ENCODE peak calls at places on chromosomes 11 and 22, in seven cellular contexts. F, W, J, Y, A, X and P are unnamed samples.

GRCh38 chr11:115437902-115438575 is 66.2 kb downstream of the CADM1 start:
- DNase-seq in F (no peak), W (no peak), J (no peak), Y (no peak), A (no peak), X (no peak), P (no peak)

GRCh38 chr11:123797065-123797940 is 8.8 kb downstream of the OR6M1 start:
- DNase-seq in F (no peak), W (no peak), J (no peak), Y (no peak), A (no peak), X (no peak), P (no peak)

GRCh38 chr11:67576742-67577475 is 6.7 kb upstream of the GSTP1 start:
- DNase-seq in F (peak), W (no peak), J (no peak), Y (no peak), A (peak), X (no peak), P (no peak)

GRCh38 chr11:117851091-117851490 is 25.4 kb downstream of the FXYD6 start:
- DNase-seq in F (no peak), W (no peak), J (no peak), Y (no peak), A (no peak), X (no peak), P (no peak)

GRCh38 chr11:32080381-32080980 is 10.4 kb upstream of the RCN1 start:
- DNase-seq in F (no peak), W (no peak), J (no peak), Y (no peak), A (no peak), X (no peak), P (no peak)

GRCh38 chr11:43927925-43928707 is 14.3 kb upstream of the C11orf96 start:
- DNase-seq in F (no peak), W (no peak), J (no peak), Y (no peak), A (no peak), X (no peak), P (no peak)

GRCh38 chr11:116073854-116074837 is 569.9 kb upstream of the CADM1 start:
- DNase-seq in F (no peak), W (no peak), J (no peak), Y (peak), A (no peak), X (no peak), P (no peak)

GRCh38 chr11:59776210-59777066 is 21.3 kb downstream of the STX3 start:
- DNase-seq in F (peak), W (peak), J (peak), Y (no peak), A (no peak), X (no peak), P (no peak)

GRCh38 chr22:20524004-20524481 is 16.6 kb downstream of the MED15 start:
- DNase-seq in F (peak), W (no peak), J (peak), Y (peak), A (peak), X (no peak), P (no peak)

GRCh38 chr11:1942541-1943260 is 4.4 kb upstream of the MRPL23 start:
- DNase-seq in F (no peak), W (no peak), J (no peak), Y (no peak), A (no peak), X (no peak), P (no peak)

GRCh38 chr11:106733518-106734162 is 284.6 kb downstream of the GUCY1A2 start:
- DNase-seq in F (no peak), W (no peak), J (no peak), Y (no peak), A (no peak), X (no peak), P (no peak)

GRCh38 chr11:34792814-34793241 is 123.4 kb downstream of the APIP start:
- DNase-seq in F (no peak), W (no peak), J (peak), Y (no peak), A (no peak), X (no peak), P (no peak)

GRCh38 chr22:40670058-40670457 is 9.2 kb upstream of the MCHR1 start:
- DNase-seq in F (no peak), W (no peak), J (no peak), Y (no peak), A (no peak), X (no peak), P (no peak)

DNA sequence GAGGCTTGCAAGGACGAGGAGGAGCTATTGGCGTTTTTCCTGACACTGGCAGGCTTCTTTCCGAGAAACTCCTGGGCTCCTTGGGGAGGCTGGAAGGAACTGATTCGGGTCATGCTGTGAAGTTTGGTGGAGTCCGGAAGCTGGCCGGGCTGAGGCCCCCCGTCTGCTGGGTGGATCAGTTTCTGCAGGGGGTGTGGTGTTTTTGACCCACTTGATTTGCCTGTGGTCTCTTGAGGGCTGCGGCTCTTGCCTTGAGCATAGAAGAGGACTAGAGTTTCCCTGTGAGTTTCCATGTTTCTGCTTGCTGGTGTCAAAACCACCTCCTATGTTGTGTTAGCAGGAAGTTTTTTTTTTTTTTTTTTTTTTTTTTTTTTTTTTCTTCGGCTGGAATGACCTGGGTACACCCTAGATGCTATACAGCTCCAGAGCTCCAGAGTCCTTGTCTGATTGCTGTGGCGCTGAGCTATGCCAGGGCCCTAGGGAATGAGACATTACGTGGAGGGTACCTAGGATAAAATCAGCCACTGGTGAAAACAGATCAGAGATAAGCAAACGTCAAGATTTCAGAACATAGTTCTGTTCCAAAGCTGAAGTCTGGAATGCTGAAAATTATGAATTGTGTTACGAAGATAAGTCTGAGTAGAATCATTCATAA is 728 bp downstream of the TBC1D22A start:
- DNase-seq in F (peak), W (no peak), J (no peak), Y (no peak), A (peak), X (no peak), P (no peak)
- TF ChIP-seq JUND in F (no peak), W (no peak), J (no peak), Y (no peak), A (no peak), X (no peak), P (no peak)

DNA sequence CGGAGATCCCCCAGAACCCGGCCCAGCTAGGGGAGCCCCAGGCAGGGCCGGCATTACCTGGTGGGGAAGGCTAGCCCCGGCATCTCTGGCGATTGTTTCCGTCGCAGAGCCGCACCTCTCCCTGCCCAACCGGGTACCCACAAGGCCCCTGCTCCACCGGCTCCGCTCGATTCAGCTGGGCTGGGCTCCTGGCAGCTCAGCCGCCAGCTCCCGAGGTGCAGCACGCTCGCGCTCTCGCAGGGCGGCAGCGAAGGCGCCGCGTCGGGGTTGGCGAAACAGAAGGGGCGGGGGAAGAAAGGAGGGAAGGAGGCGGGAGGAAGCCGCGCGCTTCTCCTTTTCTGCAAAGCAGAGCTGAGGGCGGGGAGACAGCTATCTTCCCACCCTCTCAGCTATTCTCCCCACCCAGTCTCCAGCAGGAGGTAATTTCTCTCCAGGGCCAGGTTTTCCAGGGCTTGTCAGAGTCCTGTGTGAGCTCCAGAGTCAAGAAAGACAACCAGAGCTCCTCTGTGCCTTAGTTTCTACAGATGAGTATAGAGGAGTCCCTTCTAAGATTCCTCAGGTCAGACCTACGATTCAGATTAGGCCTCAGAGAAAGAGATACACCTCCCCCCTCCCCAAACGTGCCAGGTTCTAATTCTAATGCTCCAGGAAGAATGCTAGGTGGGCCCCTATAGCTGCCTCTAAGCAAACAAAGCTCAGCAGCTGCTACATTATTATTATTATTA is 62.0 kb downstream of the PAK1 start:
- DNase-seq in F (peak), W (peak), J (no peak), Y (peak), A (no peak), X (peak), P (peak)
- TF ChIP-seq JUND in F (no peak), W (no peak), J (no peak), Y (no peak), A (no peak), X (no peak), P (no peak)

DNA sequence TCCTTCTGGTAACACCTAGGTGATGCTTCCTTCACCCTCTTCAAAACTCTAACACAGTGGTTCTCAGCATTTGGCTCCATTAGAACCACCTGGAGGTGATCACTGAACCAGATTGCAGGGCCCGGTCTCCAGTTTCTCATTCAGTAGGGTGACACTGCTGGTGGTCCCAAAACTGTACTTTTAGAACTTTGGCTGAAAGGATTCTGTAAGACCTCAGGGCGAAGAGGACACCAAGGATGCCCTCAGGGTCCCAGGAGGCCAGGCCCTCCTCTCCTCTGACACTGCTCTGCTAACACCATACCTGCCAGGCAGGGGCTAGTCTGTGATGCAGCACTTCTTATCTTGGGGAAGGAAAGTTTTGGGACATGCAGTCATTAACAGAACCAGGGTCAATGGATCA is 9.0 kb downstream of the VSTM5 start:
- DNase-seq in F (no peak), W (no peak), J (no peak), Y (no peak), A (no peak), X (no peak), P (no peak)
- TF ChIP-seq JUND in F (no peak), W (no peak), J (no peak), Y (no peak), A (no peak), X (no peak), P (no peak)

GRCh38 chr11:69587454-69588081 is 53.4 kb upstream of the CCND1 start:
- DNase-seq in F (no peak), W (peak), J (peak), Y (no peak), A (no peak), X (no peak), P (no peak)
- TF ChIP-seq JUND in F (no peak), W (peak), J (no peak), Y (no peak), A (peak), X (no peak), P (no peak)

GRCh38 chr11:75286826-75287465 is 46.4 kb downstream of the TPBGL start:
- DNase-seq in F (no peak), W (no peak), J (no peak), Y (no peak), A (no peak), X (no peak), P (no peak)
- TF ChIP-seq JUND in F (no peak), W (no peak), J (no peak), Y (no peak), A (no peak), X (no peak), P (no peak)

GRCh38 chr11:69638941-69639681 is 1.8 kb upstream of the CCND1 start:
- DNase-seq in F (peak), W (peak), J (peak), Y (no peak), A (peak), X (peak), P (peak)

GRCh38 chr11:69639843-69640242 is 1.1 kb upstream of the CCND1 start:
- DNase-seq in F (no peak), W (no peak), J (no peak), Y (no peak), A (no peak), X (no peak), P (no peak)

GRCh38 chr11:69640995-69641581 is at the start of gene CCND1:
- DNase-seq in F (peak), W (peak), J (peak), Y (no peak), A (peak), X (peak), P (peak)

GRCh38 chr11:69641681-69642548 is 959 bp downstream of the CCND1 start:
- DNase-seq in F (no peak), W (no peak), J (no peak), Y (no peak), A (peak), X (no peak), P (no peak)

GRCh38 chr11:69640260-69640994 is 529 bp upstream of the CCND1 start:
- DNase-seq in F (no peak), W (no peak), J (no peak), Y (no peak), A (no peak), X (no peak), P (no peak)
- TF ChIP-seq JUND in F (no peak), W (no peak), J (no peak), Y (no peak), A (no peak), X (no peak), P (no peak)